ENCODE peak calls at places on chromosome 15, in five cellular contexts. D is BJ; S is CD8-positive, alpha-beta T cell; M is choroid plexus epithelial cell; C is mucosa of descending colon. A is an unnamed sample.

GRCh38 chr15:100726426-100727190 is 124.2 kb downstream of the ASB7 start:
- DNase-seq in C (no peak), M (no peak), S (no peak), D (no peak), A (no peak)

GRCh38 chr15:86481720-86482119 is 402.0 kb downstream of the AGBL1 start:
- DNase-seq in M (no peak), S (no peak), C (no peak), D (no peak), A (no peak)

GRCh38 chr15:45802140-45802539 is 167.3 kb downstream of the SQOR start:
- DNase-seq in C (no peak), S (no peak), M (no peak), D (no peak), A (no peak)

GRCh38 chr15:78093242-78094020 is 1.1 kb downstream of the SH2D7 start:
- DNase-seq in D (peak), C (no peak), S (no peak), M (peak), A (peak)

GRCh38 chr15:52656412-52656811 is 22.8 kb downstream of the ATOSA start:
- DNase-seq in M (peak), C (no peak), D (no peak), S (no peak), A (no peak)

GRCh38 chr15:24772709-24773373 is 97.3 kb downstream of the NPAP1 start:
- DNase-seq in S (peak), D (peak), M (peak), C (peak), A (no peak)

GRCh38 chr15:61228025-61228901 is 839 bp downstream of the RORA start:
- DNase-seq in M (peak), S (no peak), D (no peak), C (no peak), A (no peak)

GRCh38 chr15:101657968-101658784 is 6.0 kb upstream of the TM2D3 start:
- DNase-seq in S (no peak), D (no peak), C (no peak), M (no peak), A (no peak)

GRCh38 chr15:61796056-61796455 is 264.2 kb downstream of the VPS13C start:
- DNase-seq in S (no peak), D (no peak), M (peak), C (no peak), A (no peak)

GRCh38 chr15:93028632-93029612 is 60.1 kb downstream of the RGMA start:
- DNase-seq in M (peak), D (peak), C (peak), S (no peak), A (no peak)

DNA sequence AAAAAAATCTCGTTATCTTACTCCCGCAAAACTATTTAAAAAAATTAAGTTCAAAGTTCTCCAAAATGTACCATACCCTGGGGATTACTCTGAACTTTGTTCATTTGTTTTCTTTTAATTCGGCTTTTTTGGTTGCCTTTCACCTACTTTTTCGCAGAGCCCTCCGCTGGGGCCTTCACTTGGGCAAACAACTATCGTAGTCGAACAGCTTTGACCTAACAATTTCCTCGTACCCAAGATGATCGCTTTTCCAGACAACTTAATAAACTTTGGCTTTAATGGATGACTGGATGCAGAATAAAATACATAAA is 2.7 kb downstream of the HDDC3 start:
- DNase-seq in S (no peak), M (no peak), D (no peak), C (no peak), A (peak)
- H3K4me3 ChIP-seq in S (peak), M (peak), D (peak), C (peak), A (peak)

DNA sequence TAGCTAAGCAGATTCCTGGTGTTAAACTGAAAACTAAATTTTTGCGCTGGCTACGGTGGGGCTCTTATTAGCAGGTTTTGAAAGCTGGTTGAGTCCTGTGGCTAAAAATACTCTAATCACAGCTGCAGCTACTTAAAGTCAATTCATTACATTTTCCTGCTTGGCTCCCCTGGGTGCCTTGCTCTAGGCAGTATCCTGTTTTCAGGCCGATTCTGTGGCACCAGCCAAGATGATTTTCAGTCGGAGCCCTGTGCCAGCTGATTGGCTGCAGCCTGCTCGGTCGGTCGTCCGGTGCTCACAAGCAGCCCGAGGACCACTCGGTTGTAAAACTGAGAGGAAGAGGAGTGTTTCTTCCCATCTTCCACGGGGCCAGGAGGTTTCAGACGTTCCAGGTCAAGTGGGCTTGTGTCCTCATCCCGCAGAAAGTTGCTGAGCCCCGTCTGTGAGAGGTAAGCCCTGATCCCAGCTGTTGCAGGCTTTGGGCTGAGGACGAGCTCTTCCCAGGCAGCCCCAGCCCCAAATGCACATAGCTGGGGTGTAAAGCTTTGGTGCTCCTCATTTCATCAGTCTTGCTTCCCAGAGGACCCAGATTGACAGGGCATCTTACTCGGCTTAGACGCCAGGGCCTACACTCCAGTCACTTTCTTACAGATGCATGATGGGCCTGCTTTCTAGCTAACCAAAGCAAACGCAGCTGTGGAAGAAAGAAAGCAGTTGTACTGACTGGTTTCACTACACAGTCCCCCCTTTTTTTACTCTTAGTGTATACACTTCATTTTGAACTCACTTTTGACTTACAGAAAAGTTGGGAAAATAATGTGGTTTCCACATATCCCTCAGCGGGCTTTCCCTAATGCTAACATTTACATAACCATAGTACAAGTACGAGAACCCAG is 15.9 kb downstream of the LYSMD4 start:
- DNase-seq in C (no peak), D (no peak), S (no peak), M (no peak), A (no peak)
- H3K4me3 ChIP-seq in C (no peak), D (no peak), S (no peak), M (no peak), A (no peak)

GRCh38 chr15:38300395-38300794 is 47.8 kb downstream of the SPRED1 start:
- DNase-seq in M (peak), D (no peak), S (no peak), C (no peak), A (no peak)
- H3K4me3 ChIP-seq in M (no peak), D (no peak), S (no peak), C (no peak), A (no peak)

GRCh38 chr15:80099246-80099645 is 39.8 kb downstream of the ZFAND6 start:
- DNase-seq in D (no peak), C (no peak), S (no peak), M (peak), A (no peak)
- H3K4me3 ChIP-seq in D (no peak), C (no peak), S (no peak), M (no peak), A (no peak)

DNA sequence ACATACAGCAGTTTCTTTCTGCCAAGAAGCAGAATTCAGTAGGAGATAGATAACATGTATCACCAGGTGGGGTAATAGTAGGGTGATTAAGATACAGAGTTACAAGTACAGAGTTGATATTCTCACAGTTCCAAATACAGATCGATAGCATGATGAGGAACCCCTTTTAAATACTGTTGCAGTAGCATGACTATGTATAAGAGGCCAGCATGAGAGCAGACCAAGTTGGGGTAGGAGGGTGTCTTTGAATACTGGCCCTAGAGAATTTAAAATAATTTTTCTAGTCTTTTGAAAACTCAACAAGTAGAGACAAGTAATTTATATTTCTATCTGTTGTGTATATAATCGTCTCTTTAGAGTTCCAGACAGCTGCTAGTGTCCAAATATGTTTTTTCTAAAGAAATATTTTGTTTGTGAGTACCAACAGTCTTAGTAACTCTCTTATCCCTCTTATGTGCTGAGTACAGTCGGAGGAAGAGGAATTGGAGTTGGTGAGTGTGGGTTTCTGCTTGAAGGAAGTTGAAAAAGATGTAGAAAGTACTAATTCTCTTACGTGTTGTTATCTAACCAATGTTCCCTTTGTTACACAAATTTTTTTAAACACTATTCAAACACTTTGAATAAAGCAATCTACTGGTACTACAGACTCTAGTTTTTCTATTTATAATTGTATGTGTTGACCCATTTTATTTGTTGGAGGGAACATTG is 30.2 kb downstream of the LYSMD4 start:
- DNase-seq in C (no peak), S (no peak), D (no peak), M (peak), A (no peak)
- H3K4me3 ChIP-seq in C (no peak), S (no peak), D (no peak), M (no peak), A (no peak)